ENCODE peak calls at places on chromosomes 4 and X, in five cellular contexts. Z is K562, X is GM12878, N is HepG2, H is H1. C is an unnamed sample. For H3K27me3, the result is how much of the 10 kb centered on the place peaks cover.

GRCh38 chr4:139628184-139629012 is 37.2 kb upstream of the MGST2 start:
- DNase-seq in N (no peak), Z (no peak), H (no peak), X (no peak), C (no peak)

GRCh38 chr4:173758132-173758531 is 228.1 kb upstream of the HAND2 start:
- DNase-seq in N (no peak), X (no peak), Z (no peak), H (no peak), C (no peak)

GRCh38 chrX:40154229-40154852 is 56.6 kb upstream of the BCOR start:
- DNase-seq in H (peak), X (no peak), N (peak), Z (peak), C (no peak)

GRCh38 chrX:145817666-145818521 is at the start of gene SLITRK2:
- DNase-seq in Z (no peak), N (no peak), H (peak), X (no peak), C (no peak)

GRCh38 chr4:75686346-75686745 is 13.1 kb upstream of the G3BP2 start:
- DNase-seq in X (no peak), Z (no peak), N (no peak), H (no peak), C (no peak)

GRCh38 chrX:53320543-53321215 is 39.3 kb upstream of the IQSEC2 start:
- DNase-seq in Z (no peak), X (no peak), N (no peak), H (no peak), C (no peak)

GRCh38 chr4:72631296-72631695 is 62.3 kb upstream of the ADAMTS3 start:
- DNase-seq in Z (no peak), N (no peak), X (no peak), H (no peak), C (no peak)

GRCh38 chr4:18932940-18933339 is 911.4 kb upstream of the LCORL start:
- DNase-seq in X (no peak), N (no peak), Z (no peak), H (no peak), C (no peak)

DNA sequence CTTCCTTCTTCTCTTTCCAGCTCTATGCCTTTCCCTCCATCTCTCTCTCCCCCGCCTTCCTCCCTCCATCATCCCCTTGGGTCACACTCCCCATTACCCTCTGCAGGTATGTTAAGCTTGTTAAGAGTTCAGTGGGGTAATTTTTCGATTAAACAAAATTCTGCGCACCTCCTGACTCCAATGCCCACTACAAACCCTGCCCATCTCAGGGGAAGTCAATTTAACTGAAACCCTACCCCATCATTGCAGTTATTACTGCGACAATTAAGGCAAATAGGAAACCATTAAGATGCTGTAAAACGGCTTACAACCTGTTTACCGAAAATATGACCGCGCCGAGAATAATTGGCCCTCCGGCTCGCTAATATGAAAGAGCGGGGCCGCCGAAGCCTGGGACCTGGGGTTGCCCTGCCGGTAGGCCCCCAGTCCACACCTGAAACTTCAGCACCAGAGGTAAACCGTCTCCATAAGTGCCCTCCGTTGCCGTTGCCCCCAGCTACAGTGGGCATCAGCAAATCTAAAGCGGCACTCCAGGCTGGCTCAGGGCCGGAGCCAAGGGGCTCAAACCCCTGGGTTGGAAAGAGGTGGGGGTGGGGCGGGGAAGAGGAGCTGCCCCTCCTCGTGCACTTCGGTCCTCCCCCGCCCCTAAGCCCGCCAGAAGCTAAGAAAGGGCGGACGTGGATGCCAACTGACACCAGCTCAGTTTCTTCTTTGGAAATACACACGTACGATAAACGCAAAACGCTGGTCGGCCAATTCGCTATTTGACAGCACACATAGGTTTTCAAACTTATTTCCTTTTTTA is 4.8 kb downstream of the ARX start:
- DNase-seq in N (no peak), Z (no peak), X (no peak), H (no peak), C (no peak)
- H3K27me3 ChIP-seq in N (under half), Z (half or more), X (under half), H (half or more), C (under half)

GRCh38 chrX:135089126-135089525 is 31.2 kb downstream of the ETDB start:
- DNase-seq in Z (no peak), X (no peak), N (no peak), H (no peak), C (no peak)

GRCh38 chrX:135087867-135088266 is 32.5 kb downstream of the ETDB start:
- DNase-seq in Z (no peak), H (no peak), N (no peak), X (no peak), C (no peak)

GRCh38 chrX:135081695-135082094 is 29.8 kb upstream of the RTL8A start:
- DNase-seq in Z (no peak), H (no peak), X (no peak), N (no peak), C (no peak)

GRCh38 chrX:135086197-135086854 is 34.0 kb downstream of the ETDB start:
- DNase-seq in X (peak), H (no peak), N (peak), Z (peak), C (peak)
- TF ChIP-seq SRF in X (no peak), H (no peak), N (no peak), Z (no peak), C (no peak)

GRCh38 chr4:25030283-25031076 is at the start of gene LGI2:
- DNase-seq in X (no peak), Z (peak), H (peak), N (no peak), C (no peak)

GRCh38 chr4:25029479-25030282 is 1.1 kb downstream of the LGI2 start:
- DNase-seq in Z (no peak), H (peak), X (no peak), N (no peak), C (no peak)

GRCh38 chr4:25032126-25032525 is 1.4 kb upstream of the LGI2 start:
- DNase-seq in X (no peak), N (no peak), Z (no peak), H (no peak), C (no peak)

DNA sequence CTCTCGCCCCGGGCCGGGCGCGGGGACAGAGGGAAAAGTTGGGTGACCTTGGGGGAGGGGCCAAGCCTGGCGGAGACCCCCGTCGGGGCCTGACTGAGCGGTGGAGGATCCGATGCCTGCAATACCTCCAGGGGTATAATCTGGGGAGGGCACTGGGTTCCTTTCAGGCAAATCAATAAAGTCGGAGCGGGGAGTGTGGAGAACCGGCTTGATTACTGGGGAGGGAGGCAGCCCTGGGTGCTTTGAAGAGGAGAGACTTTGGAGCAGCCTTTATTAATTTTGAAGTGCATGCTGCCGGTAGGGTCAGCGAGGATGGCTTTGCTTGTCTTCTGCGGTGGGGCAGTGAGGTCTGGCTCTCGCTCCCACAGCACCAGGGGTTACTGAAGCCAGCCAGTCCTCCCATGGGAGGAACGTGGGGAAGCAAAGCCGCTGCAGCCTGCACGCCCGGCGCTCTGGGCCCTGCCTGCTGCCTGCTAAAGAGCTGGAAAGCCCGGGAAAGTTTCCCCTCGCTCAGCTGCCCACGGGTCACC is 396 bp upstream of the LGI2 start:
- DNase-seq in N (no peak), H (peak), Z (no peak), X (no peak), C (no peak)
- H3K4me3 ChIP-seq in N (peak), H (peak), Z (no peak), X (no peak), C (no peak)

DNA sequence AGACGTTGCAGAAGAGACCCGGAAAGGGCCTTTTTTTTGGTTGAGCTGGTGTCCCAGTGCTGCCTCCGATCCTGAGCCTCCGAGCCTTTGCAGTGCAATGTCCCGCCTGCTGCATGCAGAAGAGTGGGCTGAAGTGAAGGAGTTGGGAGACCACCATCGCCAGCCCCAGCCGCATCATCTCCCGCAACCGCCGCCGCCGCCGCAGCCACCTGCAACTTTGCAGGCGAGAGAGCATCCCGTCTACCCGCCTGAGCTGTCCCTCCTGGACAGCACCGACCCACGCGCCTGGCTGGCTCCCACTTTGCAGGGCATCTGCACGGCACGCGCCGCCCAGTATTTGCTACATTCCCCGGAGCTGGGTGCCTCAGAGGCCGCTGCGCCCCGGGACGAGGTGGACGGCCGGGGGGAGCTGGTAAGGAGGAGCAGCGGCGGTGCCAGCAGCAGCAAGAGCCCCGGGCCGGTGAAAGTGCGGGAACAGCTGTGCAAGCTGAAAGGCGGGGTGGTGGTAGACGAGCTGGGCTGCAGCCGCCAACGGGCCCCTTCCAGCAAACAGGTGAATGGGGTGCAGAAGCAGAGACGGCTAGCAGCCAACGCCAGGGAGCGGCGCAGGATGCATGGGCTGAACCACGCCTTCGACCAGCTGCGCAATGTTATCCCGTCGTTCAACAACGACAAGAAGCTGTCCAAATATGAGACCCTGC is 427 bp downstream of the ATOH1 start:
- DNase-seq in X (no peak), Z (no peak), N (no peak), H (peak), C (no peak)
- H3K27me3 ChIP-seq in X (under half), Z (under half), N (under half), H (under half), C (under half)

DNA sequence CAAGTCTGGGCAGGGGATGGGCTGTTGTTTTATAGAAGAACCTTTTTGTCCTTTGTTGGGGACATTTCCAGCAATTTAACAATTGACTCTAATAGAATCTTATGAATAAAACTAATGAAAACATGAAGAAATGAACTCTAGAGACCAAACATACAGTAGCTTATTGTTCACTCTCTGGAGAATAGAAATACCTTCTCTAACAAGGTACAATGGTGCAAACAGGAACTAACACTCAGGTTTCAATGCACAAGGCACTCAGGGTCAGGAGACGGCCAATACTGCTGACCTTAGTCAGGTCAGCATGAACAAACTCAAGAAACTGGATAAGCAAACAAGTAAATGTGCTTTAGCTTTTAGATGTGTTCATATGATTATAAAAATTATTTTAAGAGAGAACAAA is 39.6 kb upstream of the FBXW7 start:
- DNase-seq in N (peak), X (no peak), H (no peak), Z (no peak), C (no peak)
- TF ChIP-seq SRF in N (no peak), X (no peak), H (no peak), Z (no peak), C (no peak)

DNA sequence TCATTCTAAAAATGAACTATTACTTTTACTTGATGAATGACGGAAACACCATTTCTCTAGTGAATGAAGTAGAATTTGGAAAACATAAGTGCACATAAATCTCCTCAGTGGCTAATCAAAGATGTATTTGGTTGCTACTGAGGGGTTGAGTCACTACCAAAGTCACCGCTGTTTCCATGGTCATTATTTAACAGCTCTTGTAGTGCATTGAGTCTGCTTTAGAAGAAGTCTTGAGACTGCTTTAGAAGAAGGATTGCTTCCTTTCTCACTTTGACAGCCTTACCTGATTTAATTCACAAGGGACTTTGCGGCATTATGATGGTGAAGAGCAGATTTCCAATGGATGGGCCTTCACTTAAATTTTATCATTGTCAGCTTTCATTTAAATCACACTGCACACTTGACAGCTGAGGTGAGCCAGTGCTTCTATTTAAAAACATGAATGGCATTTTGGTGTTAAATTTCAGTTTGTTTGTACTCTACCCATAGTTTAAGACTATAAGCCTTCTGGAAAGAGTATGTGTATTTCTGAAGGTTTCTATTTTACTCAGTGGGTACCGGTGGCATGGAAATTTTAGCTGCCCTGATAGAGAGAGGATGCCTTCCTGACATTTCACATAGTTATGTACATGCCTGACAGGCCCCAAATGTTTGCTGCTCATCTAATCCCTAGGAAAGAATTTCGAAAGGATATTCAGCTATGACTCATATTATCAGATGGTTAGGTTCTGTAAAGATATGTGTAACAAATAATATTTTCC is 9.5 kb downstream of the ASB5 start:
- DNase-seq in N (no peak), X (no peak), H (no peak), Z (no peak), C (no peak)
- H3K4me3 ChIP-seq in N (no peak), X (no peak), H (no peak), Z (no peak), C (no peak)

DNA sequence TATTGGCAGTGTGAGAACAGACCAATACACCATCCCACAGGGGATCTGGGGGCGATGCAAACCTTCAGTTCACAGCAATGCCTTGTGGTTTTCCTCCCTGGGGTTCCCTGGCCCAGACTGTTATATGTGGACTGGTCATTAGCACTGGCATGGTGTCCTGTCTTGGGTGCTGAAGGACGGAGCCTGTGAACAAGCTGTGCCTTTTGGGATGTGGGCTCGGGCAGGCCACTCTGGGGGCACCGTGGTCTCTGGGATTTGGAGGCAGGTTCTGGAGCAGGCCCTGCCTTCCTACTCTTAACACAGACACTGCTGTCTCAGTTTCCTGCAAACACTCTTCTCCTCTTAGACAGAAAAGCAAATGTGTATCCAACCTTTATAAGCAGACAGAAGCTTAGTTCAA is 93.0 kb upstream of the ADRA2C start:
- DNase-seq in N (no peak), H (no peak), Z (no peak), X (no peak), C (no peak)
- H3K27me3 ChIP-seq in N (under half), H (under half), Z (half or more), X (under half), C (under half)

GRCh38 chr4:666436-666810 is 7.7 kb downstream of the ATP5ME start:
- DNase-seq in N (no peak), X (no peak), H (no peak), Z (no peak), C (no peak)
- TF ChIP-seq SRF in N (no peak), X (no peak), H (no peak), Z (no peak), C (no peak)

GRCh38 chr4:7774301-7775019 is 165.2 kb downstream of the AFAP1 start:
- DNase-seq in N (no peak), Z (no peak), H (no peak), X (no peak), C (no peak)
- H3K4me3 ChIP-seq in N (no peak), Z (no peak), H (no peak), X (no peak), C (no peak)